ENCODE peak calls at places on chromosomes 13 and 19, in ten cellular contexts. One of them, this sample, is unnamed.

GRCh38 chr13:90968510-90968909 is 379.0 kb upstream of the MIR17HG start:
- DNase-seq in astrocyte of the spinal cord: peak
- DNase-seq in sigmoid colon: no peak
- DNase-seq in ovary: no peak
- DNase-seq in psoas muscle: no peak
- DNase-seq in tibial nerve: no peak
- DNase-seq in fibroblast of lung: peak
- DNase-seq in choroid plexus epithelial cell: peak
- DNase-seq in glutamatergic neuron: peak
- DNase-seq in Peyer's patch: no peak
- DNase-seq in this sample: peak

GRCh38 chr19:17654993-17655392 is 33.2 kb downstream of the UNC13A start:
- DNase-seq in choroid plexus epithelial cell: no peak
- DNase-seq in psoas muscle: no peak
- DNase-seq in sigmoid colon: no peak
- DNase-seq in ovary: no peak
- DNase-seq in tibial nerve: no peak
- DNase-seq in glutamatergic neuron: no peak
- DNase-seq in fibroblast of lung: no peak
- DNase-seq in astrocyte of the spinal cord: no peak
- DNase-seq in Peyer's patch: no peak
- DNase-seq in this sample: no peak

GRCh38 chr13:26476111-26476743 is 81.3 kb upstream of the WASF3 start:
- DNase-seq in astrocyte of the spinal cord: peak
- DNase-seq in ovary: peak
- DNase-seq in Peyer's patch: no peak
- DNase-seq in fibroblast of lung: peak
- DNase-seq in tibial nerve: no peak
- DNase-seq in sigmoid colon: no peak
- DNase-seq in glutamatergic neuron: peak
- DNase-seq in psoas muscle: peak
- DNase-seq in choroid plexus epithelial cell: peak
- DNase-seq in this sample: peak

GRCh38 chr19:7877249-7877836 is 3.2 kb upstream of the PRR36 start:
- DNase-seq in glutamatergic neuron: no peak
- DNase-seq in psoas muscle: no peak
- DNase-seq in tibial nerve: no peak
- DNase-seq in fibroblast of lung: no peak
- DNase-seq in ovary: no peak
- DNase-seq in astrocyte of the spinal cord: no peak
- DNase-seq in choroid plexus epithelial cell: no peak
- DNase-seq in Peyer's patch: no peak
- DNase-seq in sigmoid colon: no peak
- DNase-seq in this sample: no peak

GRCh38 chr19:47152205-47152604 is 21.6 kb downstream of the SAE1 start:
- DNase-seq in ovary: no peak
- DNase-seq in sigmoid colon: no peak
- DNase-seq in tibial nerve: no peak
- DNase-seq in glutamatergic neuron: no peak
- DNase-seq in Peyer's patch: no peak
- DNase-seq in fibroblast of lung: no peak
- DNase-seq in astrocyte of the spinal cord: no peak
- DNase-seq in choroid plexus epithelial cell: no peak
- DNase-seq in psoas muscle: no peak
- DNase-seq in this sample: no peak

GRCh38 chr13:80436571-80437169 is 95.7 kb upstream of the SPRY2 start:
- DNase-seq in choroid plexus epithelial cell: peak
- DNase-seq in Peyer's patch: no peak
- DNase-seq in sigmoid colon: peak
- DNase-seq in psoas muscle: no peak
- DNase-seq in astrocyte of the spinal cord: peak
- DNase-seq in fibroblast of lung: peak
- DNase-seq in glutamatergic neuron: no peak
- DNase-seq in tibial nerve: no peak
- DNase-seq in ovary: no peak
- DNase-seq in this sample: no peak

GRCh38 chr13:20921572-20921971 is 19.0 kb upstream of the XPO4 start:
- DNase-seq in astrocyte of the spinal cord: no peak
- DNase-seq in psoas muscle: no peak
- DNase-seq in fibroblast of lung: no peak
- DNase-seq in sigmoid colon: no peak
- DNase-seq in glutamatergic neuron: no peak
- DNase-seq in ovary: no peak
- DNase-seq in Peyer's patch: no peak
- DNase-seq in tibial nerve: no peak
- DNase-seq in choroid plexus epithelial cell: no peak
- DNase-seq in this sample: no peak

GRCh38 chr19:39974377-39975155 is 3.6 kb downstream of the PSMC4 start:
- DNase-seq in glutamatergic neuron: no peak
- DNase-seq in fibroblast of lung: no peak
- DNase-seq in ovary: no peak
- DNase-seq in choroid plexus epithelial cell: no peak
- DNase-seq in astrocyte of the spinal cord: no peak
- DNase-seq in tibial nerve: no peak
- DNase-seq in psoas muscle: no peak
- DNase-seq in Peyer's patch: no peak
- DNase-seq in sigmoid colon: no peak
- DNase-seq in this sample: no peak

GRCh38 chr19:43152217-43152616 is 34.1 kb downstream of the PSG5 start:
- DNase-seq in Peyer's patch: no peak
- DNase-seq in astrocyte of the spinal cord: no peak
- DNase-seq in tibial nerve: no peak
- DNase-seq in sigmoid colon: no peak
- DNase-seq in ovary: no peak
- DNase-seq in glutamatergic neuron: no peak
- DNase-seq in choroid plexus epithelial cell: peak
- DNase-seq in psoas muscle: no peak
- DNase-seq in fibroblast of lung: peak
- DNase-seq in this sample: no peak

GRCh38 chr13:80658705-80659104 is 317.8 kb upstream of the SPRY2 start:
- DNase-seq in Peyer's patch: no peak
- DNase-seq in choroid plexus epithelial cell: no peak
- DNase-seq in sigmoid colon: no peak
- DNase-seq in psoas muscle: no peak
- DNase-seq in fibroblast of lung: no peak
- DNase-seq in tibial nerve: no peak
- DNase-seq in glutamatergic neuron: no peak
- DNase-seq in ovary: no peak
- DNase-seq in astrocyte of the spinal cord: no peak
- DNase-seq in this sample: no peak

GRCh38 chr13:110334256-110334655 is 27.2 kb downstream of the COL4A2 start:
- DNase-seq in choroid plexus epithelial cell: peak
- DNase-seq in tibial nerve: no peak
- DNase-seq in psoas muscle: no peak
- DNase-seq in ovary: no peak
- DNase-seq in glutamatergic neuron: no peak
- DNase-seq in Peyer's patch: peak
- DNase-seq in astrocyte of the spinal cord: peak
- DNase-seq in sigmoid colon: peak
- DNase-seq in fibroblast of lung: peak
- DNase-seq in this sample: no peak

GRCh38 chr13:82634946-82635345 is 1247.3 kb downstream of the SLITRK1 start:
- DNase-seq in Peyer's patch: no peak
- DNase-seq in choroid plexus epithelial cell: no peak
- DNase-seq in psoas muscle: no peak
- DNase-seq in fibroblast of lung: no peak
- DNase-seq in ovary: no peak
- DNase-seq in tibial nerve: no peak
- DNase-seq in astrocyte of the spinal cord: no peak
- DNase-seq in glutamatergic neuron: no peak
- DNase-seq in sigmoid colon: no peak
- DNase-seq in this sample: no peak

GRCh38 chr19:17331254-17331558 is 3.4 kb downstream of the ANO8 start:
- DNase-seq in astrocyte of the spinal cord: no peak
- DNase-seq in psoas muscle: no peak
- DNase-seq in fibroblast of lung: no peak
- DNase-seq in tibial nerve: no peak
- DNase-seq in glutamatergic neuron: no peak
- DNase-seq in choroid plexus epithelial cell: no peak
- DNase-seq in ovary: no peak
- DNase-seq in sigmoid colon: no peak
- DNase-seq in Peyer's patch: no peak
- DNase-seq in this sample: no peak

GRCh38 chr13:68234278-68234677 is 1004.1 kb upstream of the PCDH9 start:
- DNase-seq in sigmoid colon: no peak
- DNase-seq in tibial nerve: no peak
- DNase-seq in Peyer's patch: no peak
- DNase-seq in psoas muscle: no peak
- DNase-seq in astrocyte of the spinal cord: peak
- DNase-seq in fibroblast of lung: peak
- DNase-seq in ovary: no peak
- DNase-seq in choroid plexus epithelial cell: peak
- DNase-seq in glutamatergic neuron: no peak
- DNase-seq in this sample: no peak
- TF ChIP-seq CTCF in sigmoid colon: no peak
- TF ChIP-seq CTCF in tibial nerve: no peak
- TF ChIP-seq CTCF in Peyer's patch: no peak
- TF ChIP-seq CTCF in psoas muscle: no peak
- TF ChIP-seq CTCF in astrocyte of the spinal cord: peak
- TF ChIP-seq CTCF in fibroblast of lung: peak
- TF ChIP-seq CTCF in ovary: no peak
- TF ChIP-seq CTCF in choroid plexus epithelial cell: peak
- TF ChIP-seq CTCF in glutamatergic neuron: no peak
- TF ChIP-seq CTCF in this sample: no peak

GRCh38 chr13:113742000-113742441 is 17.0 kb upstream of the TMEM255B start:
- DNase-seq in tibial nerve: no peak
- DNase-seq in astrocyte of the spinal cord: no peak
- DNase-seq in fibroblast of lung: peak
- DNase-seq in sigmoid colon: no peak
- DNase-seq in ovary: no peak
- DNase-seq in glutamatergic neuron: peak
- DNase-seq in Peyer's patch: peak
- DNase-seq in psoas muscle: peak
- DNase-seq in choroid plexus epithelial cell: peak
- DNase-seq in this sample: peak
- TF ChIP-seq CTCF in tibial nerve: no peak
- TF ChIP-seq CTCF in astrocyte of the spinal cord: peak
- TF ChIP-seq CTCF in fibroblast of lung: peak
- TF ChIP-seq CTCF in sigmoid colon: no peak
- TF ChIP-seq CTCF in ovary: no peak
- TF ChIP-seq CTCF in glutamatergic neuron: no peak
- TF ChIP-seq CTCF in Peyer's patch: no peak
- TF ChIP-seq CTCF in psoas muscle: no peak
- TF ChIP-seq CTCF in choroid plexus epithelial cell: peak
- TF ChIP-seq CTCF in this sample: peak

DNA sequence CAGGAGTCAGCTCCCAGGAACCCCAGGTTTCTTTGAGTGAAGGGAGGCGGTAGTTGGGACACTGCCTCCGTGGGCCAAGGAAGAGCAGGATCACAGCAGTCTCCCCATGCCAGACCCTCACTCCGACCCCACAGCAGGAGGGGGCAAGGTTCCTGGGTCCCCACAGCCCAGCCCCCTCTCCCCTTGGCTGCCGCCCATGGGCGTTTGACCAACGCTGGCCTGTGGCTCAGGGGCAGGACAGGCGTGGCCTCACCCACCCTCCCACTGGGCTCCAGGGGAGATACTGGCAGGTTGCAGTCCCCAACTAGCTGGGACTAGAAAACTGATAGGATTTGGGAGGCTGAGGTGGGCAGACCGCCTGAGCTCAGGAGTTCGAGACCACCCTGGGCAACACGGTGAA is 9.2 kb downstream of the COPE start:
- DNase-seq in psoas muscle: no peak
- DNase-seq in astrocyte of the spinal cord: no peak
- DNase-seq in Peyer's patch: no peak
- DNase-seq in choroid plexus epithelial cell: no peak
- DNase-seq in glutamatergic neuron: no peak
- DNase-seq in ovary: no peak
- DNase-seq in tibial nerve: no peak
- DNase-seq in sigmoid colon: no peak
- DNase-seq in fibroblast of lung: no peak
- DNase-seq in this sample: no peak
- TF ChIP-seq CTCF in psoas muscle: no peak
- TF ChIP-seq CTCF in astrocyte of the spinal cord: no peak
- TF ChIP-seq CTCF in Peyer's patch: no peak
- TF ChIP-seq CTCF in choroid plexus epithelial cell: no peak
- TF ChIP-seq CTCF in glutamatergic neuron: no peak
- TF ChIP-seq CTCF in ovary: no peak
- TF ChIP-seq CTCF in tibial nerve: no peak
- TF ChIP-seq CTCF in sigmoid colon: no peak
- TF ChIP-seq CTCF in fibroblast of lung: no peak
- TF ChIP-seq CTCF in this sample: no peak

GRCh38 chr13:45918597-45918996 is 67.0 kb upstream of the SIAH3 start:
- DNase-seq in choroid plexus epithelial cell: no peak
- DNase-seq in fibroblast of lung: no peak
- DNase-seq in astrocyte of the spinal cord: no peak
- DNase-seq in glutamatergic neuron: no peak
- DNase-seq in psoas muscle: no peak
- DNase-seq in ovary: no peak
- DNase-seq in tibial nerve: no peak
- DNase-seq in Peyer's patch: no peak
- DNase-seq in sigmoid colon: no peak
- DNase-seq in this sample: no peak
- TF ChIP-seq CTCF in choroid plexus epithelial cell: no peak
- TF ChIP-seq CTCF in fibroblast of lung: no peak
- TF ChIP-seq CTCF in astrocyte of the spinal cord: no peak
- TF ChIP-seq CTCF in glutamatergic neuron: no peak
- TF ChIP-seq CTCF in psoas muscle: no peak
- TF ChIP-seq CTCF in ovary: no peak
- TF ChIP-seq CTCF in tibial nerve: no peak
- TF ChIP-seq CTCF in Peyer's patch: no peak
- TF ChIP-seq CTCF in sigmoid colon: no peak
- TF ChIP-seq CTCF in this sample: no peak

GRCh38 chr13:38223093-38223492 is 126.6 kb upstream of the UFM1 start:
- DNase-seq in psoas muscle: no peak
- DNase-seq in choroid plexus epithelial cell: peak
- DNase-seq in Peyer's patch: no peak
- DNase-seq in tibial nerve: no peak
- DNase-seq in sigmoid colon: no peak
- DNase-seq in glutamatergic neuron: no peak
- DNase-seq in ovary: no peak
- DNase-seq in astrocyte of the spinal cord: peak
- DNase-seq in fibroblast of lung: peak
- DNase-seq in this sample: peak
- TF ChIP-seq CTCF in psoas muscle: no peak
- TF ChIP-seq CTCF in choroid plexus epithelial cell: peak
- TF ChIP-seq CTCF in Peyer's patch: no peak
- TF ChIP-seq CTCF in tibial nerve: no peak
- TF ChIP-seq CTCF in sigmoid colon: no peak
- TF ChIP-seq CTCF in glutamatergic neuron: no peak
- TF ChIP-seq CTCF in ovary: no peak
- TF ChIP-seq CTCF in astrocyte of the spinal cord: peak
- TF ChIP-seq CTCF in fibroblast of lung: peak
- TF ChIP-seq CTCF in this sample: peak

DNA sequence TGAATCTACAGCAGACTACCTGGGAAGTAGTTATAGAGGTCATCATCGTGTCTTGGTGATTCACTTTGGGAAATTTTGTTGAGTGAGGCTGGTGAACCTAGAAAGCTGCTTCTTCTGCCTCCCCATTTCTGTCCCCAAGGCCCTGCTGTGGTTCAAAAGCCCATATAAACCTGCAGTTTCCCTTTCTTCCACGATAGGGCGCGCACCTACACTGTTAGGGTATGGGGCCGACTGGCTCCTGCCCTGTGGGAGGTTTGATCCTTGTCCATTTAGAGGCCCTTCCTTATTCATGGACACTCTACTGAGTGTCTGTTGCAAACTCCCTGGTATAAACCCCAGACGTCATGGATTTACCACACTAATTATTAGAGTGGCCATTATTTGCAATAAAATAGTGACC is 191.8 kb downstream of the GGACT start:
- DNase-seq in glutamatergic neuron: no peak
- DNase-seq in choroid plexus epithelial cell: no peak
- DNase-seq in fibroblast of lung: no peak
- DNase-seq in psoas muscle: no peak
- DNase-seq in ovary: no peak
- DNase-seq in Peyer's patch: no peak
- DNase-seq in astrocyte of the spinal cord: no peak
- DNase-seq in sigmoid colon: no peak
- DNase-seq in tibial nerve: no peak
- DNase-seq in this sample: no peak
- TF ChIP-seq CTCF in glutamatergic neuron: no peak
- TF ChIP-seq CTCF in choroid plexus epithelial cell: no peak
- TF ChIP-seq CTCF in fibroblast of lung: no peak
- TF ChIP-seq CTCF in psoas muscle: no peak
- TF ChIP-seq CTCF in ovary: no peak
- TF ChIP-seq CTCF in Peyer's patch: no peak
- TF ChIP-seq CTCF in astrocyte of the spinal cord: no peak
- TF ChIP-seq CTCF in sigmoid colon: no peak
- TF ChIP-seq CTCF in tibial nerve: no peak
- TF ChIP-seq CTCF in this sample: no peak

This sample was measured in nephron progenitor cell.